ENCODE peak calls at places on chromosomes 13 and 19, in five cellular contexts. M is RCC 7860; T is CD8-positive, alpha-beta memory T cell; S is stimulated activated effector memory CD8-positive, alpha-beta T cell treated with anti-CD3 and anti-CD28 coated beads, Interleukin-12 subunit alpha, Interleukin-12 subunit beta, amount 100 ng/mL, for 72 hours; G is thoracic aorta. E is an unnamed sample.

GRCh38 chr13:112771877-112772538 is 82.2 kb downstream of the ATP11A start:
- DNase-seq in S (no peak), T (no peak), G (no peak), M (no peak), E (no peak)

GRCh38 chr19:13172335-13173128 is 22.3 kb downstream of the IER2 start:
- DNase-seq in S (peak; percentile 56), T (peak; percentile 65), G (peak; percentile 89), M (peak; percentile 96), E (peak; percentile 74)

GRCh38 chr13:23322353-23323336 is 110.9 kb downstream of the SACS start:
- DNase-seq in M (no peak), S (no peak), G (no peak), T (no peak), E (no peak)

GRCh38 chr19:4310247-4311121 is 6.1 kb downstream of the FSD1 start:
- DNase-seq in S (no peak), T (no peak), G (no peak), M (no peak), E (no peak)

GRCh38 chr13:29583073-29583785 is 12.3 kb downstream of the SLC7A1 start:
- DNase-seq in S (no peak), M (peak; percentile 88), G (no peak), T (no peak), E (no peak)

GRCh38 chr19:33444993-33445751 is 71.7 kb downstream of the CEBPG start:
- DNase-seq in M (no peak), T (no peak), S (no peak), G (no peak), E (no peak)

GRCh38 chr19:1089891-1090290 is 5.3 kb downstream of the POLR2E start:
- DNase-seq in T (peak; percentile 69), M (no peak), G (no peak), S (no peak), E (no peak)

GRCh38 chr19:7679017-7679720 is 1.5 kb upstream of the TRAPPC5 start:
- DNase-seq in M (no peak), T (peak; percentile 60), G (no peak), S (peak; percentile 14), E (no peak)

GRCh38 chr19:45630463-45630862 is 8.7 kb downstream of the EML2 start:
- DNase-seq in M (peak; percentile 53), S (no peak), T (no peak), G (no peak), E (no peak)

GRCh38 chr19:46493236-46494114 is 2.2 kb downstream of the PNMA8B start:
- DNase-seq in S (no peak), G (no peak), M (no peak), T (no peak), E (no peak)

GRCh38 chr13:44171151-44171550 is 202.5 kb upstream of the SERP2 start:
- DNase-seq in G (no peak), M (no peak), T (no peak), S (no peak), E (no peak)

GRCh38 chr13:41765813-41766212 is 195.1 kb downstream of the VWA8 start:
- DNase-seq in G (no peak), T (no peak), S (no peak), M (no peak), E (no peak)

GRCh38 chr13:67226686-67227085 is 3.5 kb downstream of the PCDH9 start:
- DNase-seq in S (no peak), T (no peak), M (no peak), G (no peak), E (no peak)

GRCh38 chr13:91247768-91248167 is 99.7 kb upstream of the MIR17HG start:
- DNase-seq in M (no peak), S (no peak), G (no peak), T (no peak), E (no peak)

GRCh38 chr19:13155472-13156284 is 5.5 kb downstream of the IER2 start:
- DNase-seq in T (peak; percentile 82), M (peak; percentile 38), S (peak; percentile 60), G (no peak), E (peak; percentile 71)